ENCODE peak calls at places on chromosomes 5 and 9, in four cellular contexts. Z is H1, X is K562, Q is GM12878. U is an unnamed sample.
A peak's percentile ranks its signal among the peaks of the same experiment; 100 is the strongest.

GRCh38 chr5:175163586-175164275 is 280.3 kb downstream of the DRD1 start:
- DNase-seq in Q (no peak), Z (no peak), X (no peak), U (no peak)

GRCh38 chr9:35996358-35996970 is 38.5 kb upstream of the OR2S2 start:
- DNase-seq in X (no peak), Q (no peak), Z (no peak), U (no peak)

GRCh38 chr5:135295852-135296251 is 103.2 kb downstream of the MACROH2A1 start:
- DNase-seq in Q (no peak), X (no peak), Z (no peak), U (no peak)

GRCh38 chr5:7756453-7756852 is 94.5 kb downstream of the CFAP90 start:
- DNase-seq in Z (no peak), Q (no peak), X (no peak), U (no peak)

GRCh38 chr9:127509955-127510299 is 58.6 kb downstream of the LRSAM1 start:
- DNase-seq in X (no peak), Q (no peak), Z (no peak), U (no peak)

GRCh38 chr9:81305561-81306182 is 383.7 kb downstream of the TLE1 start:
- DNase-seq in Z (no peak), Q (no peak), X (no peak), U (peak; percentile 45)

GRCh38 chr9:82490019-82490499 is 501.5 kb downstream of the SPATA31D1 start:
- DNase-seq in Q (no peak), Z (no peak), X (no peak), U (no peak)

GRCh38 chr9:801399-802071 is 40.0 kb upstream of the DMRT1 start:
- DNase-seq in Z (no peak), X (no peak), Q (no peak), U (no peak)

GRCh38 chr5:671459-672328 is 21.5 kb downstream of the TPPP start:
- DNase-seq in Q (no peak), X (peak; percentile 79), Z (peak; percentile 90), U (peak; percentile 57)

GRCh38 chr5:131252824-131253171 is 11.1 kb upstream of the CDC42SE2 start:
- DNase-seq in Q (peak; percentile 81), X (no peak), Z (no peak), U (no peak)

GRCh38 chr9:72871685-72872084 is 81.2 kb downstream of the ALDH1A1 start:
- DNase-seq in Z (no peak), Q (no peak), X (no peak), U (peak; percentile 16)

DNA sequence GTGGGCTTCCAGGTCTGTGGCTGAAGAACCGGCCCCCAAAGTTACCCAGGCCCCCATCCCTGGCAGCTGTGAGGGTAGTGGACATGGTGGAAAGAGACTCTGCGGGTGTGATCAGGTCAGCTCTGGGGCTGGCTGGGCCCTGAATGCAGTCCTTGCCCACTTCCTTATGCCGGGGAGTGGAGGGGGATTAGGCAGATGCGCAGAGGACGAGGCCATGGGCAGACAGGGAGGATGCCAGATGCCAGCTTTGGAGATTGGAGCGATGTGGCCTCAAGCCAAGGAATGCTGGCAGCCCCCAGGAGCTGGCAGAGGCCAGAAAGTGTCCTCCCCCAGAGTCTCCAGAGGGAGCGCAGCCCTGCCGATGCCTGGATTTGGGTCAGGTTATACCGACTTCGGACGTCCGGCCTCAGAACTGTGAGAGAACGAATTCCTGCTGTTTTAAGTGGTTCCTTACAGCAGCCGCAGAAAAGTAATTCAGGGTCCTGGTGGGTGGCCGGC is 69.8 kb downstream of the ADAMTS2 start:
- DNase-seq in Z (no peak), Q (no peak), X (no peak), U (no peak)
- TF ChIP-seq BRCA1 in Z (no peak), Q (no peak), X (no peak), U (no peak)

DNA sequence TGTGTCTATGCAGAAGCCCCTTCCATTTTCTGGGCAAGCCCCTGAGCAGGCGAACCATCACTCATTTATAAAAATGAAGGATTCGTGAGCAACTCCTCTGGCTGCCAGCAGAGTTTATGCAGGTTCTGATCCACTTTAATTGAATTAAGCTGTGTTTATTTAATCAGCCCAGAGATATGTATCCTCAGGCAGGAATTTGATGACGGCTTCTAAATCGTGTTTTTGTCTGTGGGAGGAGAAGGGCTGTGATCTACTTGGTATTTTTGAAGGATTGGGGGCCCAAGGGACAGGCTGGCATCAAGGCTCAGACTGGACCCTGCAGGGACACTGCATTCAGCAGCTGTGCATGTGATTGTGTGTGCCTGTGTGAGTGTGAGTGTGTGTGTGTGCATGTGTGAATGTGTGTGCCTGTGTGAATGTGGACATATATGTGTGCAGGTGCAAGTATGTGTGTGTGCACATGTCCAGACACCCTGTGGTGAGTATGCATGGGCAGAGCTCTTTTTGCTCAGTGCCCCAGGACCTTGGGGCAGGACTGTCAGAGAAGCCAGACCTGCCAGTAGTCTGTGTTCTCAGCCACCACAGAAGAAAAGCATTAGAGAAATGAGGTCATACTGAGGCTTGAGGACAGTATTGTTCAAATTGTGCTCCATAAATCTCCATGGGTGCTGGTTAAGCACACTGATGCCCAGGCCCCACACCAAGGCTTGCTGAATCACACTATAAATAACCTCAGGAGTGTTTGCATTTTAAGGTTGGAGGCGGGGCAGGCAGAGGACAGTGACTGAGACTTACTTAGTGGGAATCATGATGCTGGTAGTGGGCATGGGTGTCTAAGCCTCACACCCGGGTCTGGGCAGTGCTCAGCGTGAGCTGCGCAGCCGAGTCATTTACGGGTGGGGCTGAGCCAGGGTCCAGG is 164.0 kb downstream of the CARTPT start:
- DNase-seq in Z (no peak), X (no peak), Q (no peak), U (no peak)
- TF ChIP-seq BRCA1 in Z (no peak), X (no peak), Q (no peak), U (no peak)

GRCh38 chr5:81631124-81631523 is 119.8 kb downstream of the SSBP2 start:
- DNase-seq in Q (peak; percentile 51), Z (no peak), X (no peak), U (no peak)

GRCh38 chr5:81633471-81633870 is 117.4 kb downstream of the SSBP2 start:
- DNase-seq in X (no peak), Q (no peak), Z (no peak), U (no peak)

GRCh38 chr5:81629986-81630385 is 120.9 kb downstream of the SSBP2 start:
- DNase-seq in X (no peak), Q (no peak), Z (no peak), U (no peak)

GRCh38 chr5:81632679-81633078 is 118.2 kb downstream of the SSBP2 start:
- DNase-seq in Z (no peak), Q (no peak), X (no peak), U (no peak)

GRCh38 chr5:81630721-81631120 is 120.2 kb downstream of the SSBP2 start:
- DNase-seq in X (no peak), Q (no peak), Z (no peak), U (no peak)
- TF ChIP-seq BRCA1 in X (no peak), Q (no peak), Z (no peak), U (no peak)

GRCh38 chr5:169299651-169300467 is 1.1 kb downstream of the SLIT3 start:
- DNase-seq in Q (no peak), X (no peak), Z (peak; percentile 59), U (no peak)
- TF ChIP-seq BRCA1 in Q (no peak), X (no peak), Z (no peak), U (no peak)

GRCh38 chr5:179325296-179326031 is 19.8 kb downstream of the ADAMTS2 start:
- DNase-seq in Q (no peak), X (no peak), Z (no peak), U (no peak)
- TF ChIP-seq BRCA1 in Q (no peak), X (no peak), Z (no peak), U (no peak)

U was measured in HepG2.